ENCODE peak calls at places on chromosome 11, in seven cellular contexts. W, Q, R, F, E, Z and C are unnamed samples.

GRCh38 chr11:101487775-101488174 is 96.0 kb downstream of the TRPC6 start:
- DNase-seq in Q (no peak), E (no peak), W (no peak), F (peak), R (no peak), Z (peak), C (no peak)

GRCh38 chr11:1565173-1565903 is 6.7 kb downstream of the DUSP8 start:
- DNase-seq in Z (no peak), Q (no peak), E (no peak), R (no peak), W (peak), F (no peak), C (no peak)

GRCh38 chr11:127412722-127413121 is 412.2 kb upstream of the KIRREL3 start:
- DNase-seq in F (no peak), Q (no peak), E (no peak), W (no peak), R (no peak), Z (no peak), C (no peak)

GRCh38 chr11:64559351-64560138 is 31.5 kb upstream of the SLC22A12 start:
- DNase-seq in Z (no peak), E (no peak), W (no peak), F (no peak), R (no peak), Q (no peak), C (no peak)

GRCh38 chr11:86910592-86910991 is 44.6 kb downstream of the FZD4 start:
- DNase-seq in F (no peak), R (no peak), Z (no peak), W (no peak), E (no peak), Q (no peak), C (no peak)

GRCh38 chr11:116371146-116371545 is 401.6 kb downstream of the BUD13 start:
- DNase-seq in W (no peak), R (no peak), E (no peak), F (no peak), Q (no peak), Z (no peak), C (no peak)

GRCh38 chr11:26297179-26297970 is 34.6 kb upstream of the ANO3 start:
- DNase-seq in Z (peak), W (no peak), F (peak), Q (peak), E (no peak), R (peak), C (peak)

GRCh38 chr11:15113381-15113780 is 1.3 kb upstream of the INSC start:
- DNase-seq in Z (no peak), R (peak), F (no peak), W (no peak), E (no peak), Q (no peak), C (no peak)

GRCh38 chr11:123509737-123510578 is 79.9 kb downstream of the GRAMD1B start:
- DNase-seq in F (peak), E (no peak), R (no peak), Z (peak), W (peak), Q (peak), C (peak)